ENCODE peak calls at places on chromosomes 5 and 9, in six cellular contexts. E, V, M, X, P and R are unnamed samples.

GRCh38 chr9:28264368-28264767 is 691.1 kb upstream of the C9orf72 start:
- DNase-seq in E (no peak), V (no peak), X (no peak), P (no peak), M (no peak), R (no peak)

GRCh38 chr9:75876999-75877647 is 13.3 kb upstream of the PCSK5 start:
- DNase-seq in V (no peak), P (no peak), X (no peak), M (no peak), E (no peak), R (no peak)

GRCh38 chr5:137073192-137073591 is 425.9 kb downstream of the SPOCK1 start:
- DNase-seq in X (peak; percentile 53), V (no peak), E (no peak), M (no peak), P (no peak), R (no peak)

GRCh38 chr9:98834386-98834785 is 26.9 kb downstream of the GALNT12 start:
- DNase-seq in P (no peak), X (no peak), V (no peak), E (no peak), M (no peak), R (no peak)

GRCh38 chr5:111454198-111454606 is 58.1 kb downstream of the STARD4 start:
- DNase-seq in E (no peak), V (no peak), X (no peak), P (no peak), M (no peak), R (no peak)

GRCh38 chr5:39547548-39548154 is 122.9 kb upstream of the DAB2 start:
- DNase-seq in M (no peak), E (peak; percentile 49), X (no peak), P (peak; percentile 30), V (no peak), R (peak; percentile 87)

GRCh38 chr5:76849767-76850291 is at the start of gene S100Z:
- DNase-seq in V (no peak), P (no peak), M (no peak), X (no peak), E (no peak), R (no peak)

GRCh38 chr9:131259916-131260597 is 16.3 kb downstream of the FAM78A start:
- DNase-seq in P (no peak), V (no peak), M (no peak), E (no peak), X (no peak), R (no peak)

GRCh38 chr9:134340475-134341186 is 14.4 kb downstream of the RXRA start:
- DNase-seq in P (no peak), V (no peak), X (no peak), M (no peak), E (no peak), R (peak; percentile 69)

GRCh38 chr5:73896117-73896516 is 270.1 kb downstream of the ARHGEF28 start:
- DNase-seq in X (no peak), P (no peak), V (no peak), M (no peak), E (no peak), R (no peak)

GRCh38 chr5:100902406-100903035 is 561 bp downstream of the ST8SIA4 start:
- DNase-seq in V (no peak), P (no peak), M (no peak), X (no peak), E (no peak), R (no peak)

GRCh38 chr5:76204713-76205112 is 121.5 kb downstream of the SV2C start:
- DNase-seq in E (no peak), V (no peak), M (no peak), X (no peak), P (no peak), R (no peak)

GRCh38 chr5:32174011-32174866 is at the start of gene GOLPH3:
- DNase-seq in E (peak; percentile 87), P (peak; percentile 94), M (peak; percentile 98), V (peak; percentile 96), X (peak; percentile 93), R (peak; percentile 96)

GRCh38 chr5:17511775-17512325 is 6.3 kb upstream of the TAF11L3 start:
- DNase-seq in E (no peak), X (no peak), V (no peak), M (no peak), P (no peak), R (no peak)

GRCh38 chr5:29504411-29504810 is 1689.1 kb upstream of the CDH6 start:
- DNase-seq in E (no peak), P (no peak), V (no peak), M (no peak), X (no peak), R (no peak)

GRCh38 chr5:169374761-169375160 is 73.8 kb upstream of the SLIT3 start:
- DNase-seq in V (no peak), E (no peak), M (no peak), P (no peak), X (no peak), R (no peak)

GRCh38 chr9:69131682-69132081 is 42.4 kb upstream of the TJP2 start:
- DNase-seq in M (no peak), X (no peak), P (no peak), E (no peak), V (peak; percentile 71), R (no peak)

GRCh38 chr5:55485073-55485472 is 49.7 kb downstream of the PLPP1 start:
- DNase-seq in X (no peak), E (no peak), M (no peak), V (no peak), P (no peak), R (no peak)

GRCh38 chr5:167754501-167754941 is 536.9 kb upstream of the WWC1 start:
- DNase-seq in E (no peak), V (no peak), X (no peak), M (no peak), P (no peak), R (no peak)

GRCh38 chr9:129560849-129561248 is 60.1 kb downstream of the C9orf50 start:
- DNase-seq in E (no peak), V (no peak), P (no peak), X (no peak), M (no peak), R (no peak)

GRCh38 chr5:146020100-146020499 is 83.7 kb downstream of the SH3RF2 start:
- DNase-seq in M (no peak), V (no peak), P (no peak), E (no peak), X (no peak), R (no peak)

GRCh38 chr9:113656771-113657670 is 193.5 kb downstream of the RGS3 start:
- DNase-seq in X (no peak), M (no peak), E (no peak), V (peak; percentile 60), P (no peak), R (no peak)

GRCh38 chr9:17622749-17623148 is 43.9 kb downstream of the SH3GL2 start:
- DNase-seq in P (no peak), X (no peak), E (no peak), V (no peak), M (no peak), R (no peak)

GRCh38 chr5:123350744-123351143 is 72.5 kb downstream of the CEP120 start:
- DNase-seq in M (no peak), X (no peak), E (no peak), V (no peak), P (no peak), R (no peak)

GRCh38 chr5:150492621-150493020 is 15.3 kb upstream of the NDST1 start:
- DNase-seq in P (no peak), V (no peak), E (peak; percentile 55), M (no peak), X (no peak), R (no peak)

GRCh38 chr9:124786881-124787573 is 10.1 kb downstream of the OLFML2A start:
- DNase-seq in P (peak; percentile 8), X (peak; percentile 55), M (no peak), V (peak; percentile 54), E (no peak), R (no peak)

GRCh38 chr9:77563205-77563604 is 84.9 kb downstream of the GNA14 start:
- DNase-seq in V (no peak), X (no peak), M (no peak), P (no peak), E (no peak), R (no peak)

GRCh38 chr5:535781-536698 is 11.8 kb upstream of the SLC9A3 start:
- DNase-seq in V (no peak), E (no peak), M (peak; percentile 4), P (no peak), X (no peak), R (no peak)

GRCh38 chr9:115498338-115498737 is 380.4 kb upstream of the TNC start:
- DNase-seq in V (no peak), E (peak; percentile 5), P (no peak), X (no peak), M (no peak), R (no peak)

GRCh38 chr9:110125207-110125751 is 82.7 kb downstream of the C9orf152 start:
- DNase-seq in M (peak; percentile 91), V (peak; percentile 97), E (peak; percentile 62), P (peak; percentile 81), X (peak; percentile 96), R (peak; percentile 82)

GRCh38 chr9:110125763-110126351 is 82.1 kb downstream of the C9orf152 start:
- DNase-seq in M (no peak), E (no peak), P (no peak), V (no peak), X (no peak), R (no peak)

GRCh38 chr9:110128664-110129329 is 79.2 kb downstream of the C9orf152 start:
- DNase-seq in M (no peak), E (no peak), X (no peak), V (no peak), P (no peak), R (no peak)

GRCh38 chr9:110126457-110126856 is 81.5 kb downstream of the C9orf152 start:
- DNase-seq in X (no peak), P (no peak), E (no peak), M (no peak), V (no peak), R (no peak)

GRCh38 chr9:110126986-110127864 is 80.7 kb downstream of the C9orf152 start:
- DNase-seq in E (no peak), X (peak; percentile 78), V (peak; percentile 92), P (no peak), M (peak; percentile 93), R (peak; percentile 90)
- H3K4me3 ChIP-seq in E (no peak overlapping the region), X (peak overlapping the region; percentile 35), V (peak overlapping the region; percentile 32), P (no peak overlapping the region), M (peak overlapping the region; percentile 52), R (peak overlapping the region; percentile 43)

GRCh38 chr9:120394058-120394669 is 185.8 kb downstream of the CDK5RAP2 start:
- DNase-seq in E (no peak), P (no peak), M (no peak), V (peak; percentile 36), X (no peak), R (no peak)
- TF ChIP-seq CTCF in E (no peak), P (no peak), M (no peak), V (no peak), X (no peak), R (no peak)

DNA sequence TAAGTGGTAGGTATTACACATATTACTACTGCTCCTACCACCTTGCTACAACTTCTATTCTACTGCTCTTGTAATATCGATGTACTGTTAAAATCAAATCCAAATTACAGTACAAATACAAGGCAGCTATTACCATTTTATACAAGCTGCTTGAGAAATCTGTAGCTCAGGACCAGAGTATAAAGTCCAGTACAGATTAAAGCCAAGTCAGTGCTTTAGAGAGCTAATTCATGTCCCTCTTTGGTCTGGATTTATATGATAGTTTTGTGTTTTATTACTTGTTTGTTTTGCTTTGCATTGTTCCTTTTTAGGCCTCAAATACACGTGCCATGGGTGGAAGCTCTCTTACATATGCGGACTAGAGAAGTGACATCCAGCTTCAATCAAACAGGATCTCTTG is 75.8 kb downstream of the DPYSL3 start:
- DNase-seq in X (no peak), E (no peak), P (no peak), M (no peak), V (no peak), R (no peak)
- H3K4me1 ChIP-seq in X (peaks cover 42% of the 10 kb centered on the region), E (no peaks in the 10 kb centered on the region), P (no peaks in the 10 kb centered on the region), M (no peaks in the 10 kb centered on the region), V (peaks cover 85% of the 10 kb centered on the region), R (peaks cover 36% of the 10 kb centered on the region)

GRCh38 chr9:2570615-2571479 is 50.7 kb upstream of the VLDLR start:
- DNase-seq in E (peak; percentile 8), V (peak; percentile 80), M (peak; percentile 97), X (peak; percentile 93), P (peak; percentile 90), R (peak; percentile 95)
- H3K4me3 ChIP-seq in E (no peak overlapping the region), V (no peak overlapping the region), M (peak overlapping the region; percentile 25), X (no peak overlapping the region), P (no peak overlapping the region), R (no peak overlapping the region)